ENCODE peak calls at places on chromosomes 12 and 14, in nine cellular contexts. J is posterior cingulate gyrus; I is SK-N-DZ; B is stimulated activated CD4-positive, alpha-beta T cell treated with anti-CD3 and anti-CD28 coated beads, TNF-alpha, amount 100 ng/mL, for 4 hours; Y is anterior cingulate cortex; U is AG20443; N is NCI-H187; P is IMR-90; G is esophagus squamous epithelium. D is an unnamed sample.

GRCh38 chr12:66354291-66354690 is 52.0 kb downstream of the HELB start:
- DNase-seq in J (no peak), P (no peak), N (no peak), Y (no peak), B (no peak), I (no peak), U (no peak), G (no peak), D (no peak)

GRCh38 chr14:75794615-75795038 is 133.6 kb downstream of the TTLL5 start:
- DNase-seq in G (no peak), I (no peak), N (no peak), U (peak), Y (no peak), B (no peak), J (no peak), P (peak), D (peak)

GRCh38 chr12:42407306-42407705 is 81.3 kb downstream of the PPHLN1 start:
- DNase-seq in P (peak), B (no peak), N (no peak), G (no peak), U (peak), I (no peak), Y (no peak), J (no peak), D (no peak)

GRCh38 chr12:32918890-32919791 is 22.6 kb upstream of the PKP2 start:
- DNase-seq in Y (no peak), N (no peak), G (no peak), B (no peak), P (peak), I (peak), U (no peak), J (peak), D (peak)

GRCh38 chr12:12926571-12927071 is 25.3 kb downstream of the GPRC5D start:
- DNase-seq in B (no peak), J (no peak), N (no peak), I (no peak), G (no peak), Y (no peak), P (no peak), U (peak), D (no peak)

GRCh38 chr12:130925616-130926015 is 28.1 kb upstream of the ADGRD1 start:
- DNase-seq in P (peak), J (no peak), U (no peak), G (no peak), Y (no peak), N (no peak), B (no peak), I (no peak), D (peak)

GRCh38 chr14:88388741-88389282 is 3.4 kb downstream of the SPATA7 start:
- DNase-seq in G (no peak), U (no peak), N (no peak), I (no peak), P (no peak), J (no peak), B (no peak), Y (no peak), D (no peak)

GRCh38 chr12:122226366-122227222 is 742 bp upstream of the DIABLO start:
- DNase-seq in P (no peak), I (no peak), N (no peak), J (no peak), G (no peak), B (no peak), Y (no peak), U (no peak), D (no peak)

GRCh38 chr12:57156701-57157403 is 9.4 kb upstream of the LRP1-AS start:
- DNase-seq in U (no peak), J (no peak), P (no peak), Y (no peak), N (no peak), G (no peak), I (no peak), B (no peak), D (no peak)

GRCh38 chr12:108826807-108827721 is 30.3 kb downstream of the SSH1 start:
- DNase-seq in P (peak), U (no peak), J (no peak), N (no peak), I (peak), Y (no peak), B (no peak), G (no peak), D (no peak)

GRCh38 chr12:52515927-52516831 is 4.0 kb downstream of the KRT5 start:
- DNase-seq in G (no peak), P (no peak), U (peak), N (no peak), I (no peak), B (no peak), Y (no peak), J (no peak), D (peak)

GRCh38 chr14:64983439-64984310 is 3.0 kb upstream of the FNTB start:
- DNase-seq in N (no peak), I (peak), Y (no peak), B (no peak), G (no peak), U (peak), J (no peak), P (peak), D (peak)

GRCh38 chr12:67795235-67795634 is 146.7 kb downstream of the DYRK2 start:
- DNase-seq in B (no peak), J (no peak), Y (no peak), N (no peak), U (no peak), P (peak), G (no peak), I (no peak), D (peak)

GRCh38 chr14:70640938-70641547 is 673 bp upstream of the TTC9 start:
- DNase-seq in G (no peak), N (peak), Y (no peak), J (peak), U (peak), B (peak), P (peak), I (peak), D (peak)

GRCh38 chr12:31899136-31899535 is 60.1 kb upstream of the RESF1 start:
- DNase-seq in G (no peak), J (no peak), P (no peak), U (no peak), B (no peak), I (no peak), N (no peak), Y (no peak), D (no peak)

GRCh38 chr14:33509927-33510535 is 440.8 kb downstream of the EGLN3 start:
- DNase-seq in N (no peak), I (no peak), G (no peak), P (no peak), Y (no peak), B (no peak), U (peak), J (no peak), D (peak)

GRCh38 chr14:53792909-53793308 is 163.7 kb downstream of the BMP4 start:
- DNase-seq in I (no peak), P (no peak), Y (no peak), N (no peak), G (no peak), J (no peak), U (no peak), B (no peak), D (peak)

GRCh38 chr12:53699673-53700015 is 23.8 kb upstream of the ATP5MC2 start:
- DNase-seq in I (no peak), G (no peak), B (no peak), Y (no peak), J (no peak), U (no peak), P (no peak), N (no peak), D (no peak)

GRCh38 chr14:61811882-61812346 is 49.7 kb downstream of the SNAPC1 start:
- DNase-seq in N (no peak), Y (no peak), P (no peak), I (no peak), B (no peak), J (no peak), G (no peak), U (no peak), D (no peak)

GRCh38 chr12:26453246-26453645 is 257.9 kb downstream of the SSPN start:
- DNase-seq in P (no peak), I (no peak), U (no peak), J (no peak), N (no peak), Y (no peak), B (no peak), G (no peak), D (no peak)

GRCh38 chr14:28608438-28608837 is 158.1 kb upstream of the FOXG1 start:
- DNase-seq in J (peak), P (no peak), Y (no peak), U (no peak), I (no peak), N (no peak), B (no peak), G (no peak), D (no peak)